ENCODE peak calls at places on chromosomes 11 and 22, in eight cellular contexts. One of them, this sample, is unnamed.

GRCh38 chr11:133576351-133576750 is 44.0 kb upstream of the OPCML start:
- DNase-seq in stomach: no peak
- DNase-seq in A549: no peak
- DNase-seq in brain microvascular endothelial cell: no peak
- DNase-seq in RWPE2: no peak
- DNase-seq in cardiac muscle cell: no peak
- DNase-seq in CD8-positive, alpha-beta T cell: no peak
- DNase-seq in fibroblast of lung: no peak
- DNase-seq in this sample: no peak

GRCh38 chr22:50486561-50487289 is at the start of gene MIOX:
- DNase-seq in stomach: no peak
- DNase-seq in A549: no peak
- DNase-seq in brain microvascular endothelial cell: no peak
- DNase-seq in RWPE2: no peak
- DNase-seq in cardiac muscle cell: no peak
- DNase-seq in CD8-positive, alpha-beta T cell: no peak
- DNase-seq in fibroblast of lung: no peak
- DNase-seq in this sample: no peak

GRCh38 chr22:42920101-42920820 is 63.2 kb upstream of the ARFGAP3 start:
- DNase-seq in stomach: no peak
- DNase-seq in A549: no peak
- DNase-seq in brain microvascular endothelial cell: no peak
- DNase-seq in RWPE2: no peak
- DNase-seq in cardiac muscle cell: no peak
- DNase-seq in CD8-positive, alpha-beta T cell: no peak
- DNase-seq in fibroblast of lung: peak; percentile 64
- DNase-seq in this sample: no peak

GRCh38 chr11:43930868-43931716 is 11.3 kb upstream of the C11orf96 start:
- DNase-seq in stomach: no peak
- DNase-seq in A549: no peak
- DNase-seq in brain microvascular endothelial cell: no peak
- DNase-seq in RWPE2: no peak
- DNase-seq in cardiac muscle cell: no peak
- DNase-seq in CD8-positive, alpha-beta T cell: no peak
- DNase-seq in fibroblast of lung: peak; percentile 64
- DNase-seq in this sample: no peak

GRCh38 chr11:33899383-33900037 is 7.6 kb upstream of the LMO2 start:
- DNase-seq in stomach: peak; percentile 50
- DNase-seq in A549: peak; percentile 53
- DNase-seq in brain microvascular endothelial cell: peak; percentile 74
- DNase-seq in RWPE2: no peak
- DNase-seq in cardiac muscle cell: peak; percentile 46
- DNase-seq in CD8-positive, alpha-beta T cell: no peak
- DNase-seq in fibroblast of lung: peak; percentile 86
- DNase-seq in this sample: peak; percentile 68

GRCh38 chr22:32888976-32889375 is 87.5 kb downstream of the TIMP3 start:
- DNase-seq in stomach: no peak
- DNase-seq in A549: no peak
- DNase-seq in brain microvascular endothelial cell: no peak
- DNase-seq in RWPE2: no peak
- DNase-seq in cardiac muscle cell: peak; percentile 64
- DNase-seq in CD8-positive, alpha-beta T cell: no peak
- DNase-seq in fibroblast of lung: no peak
- DNase-seq in this sample: no peak

GRCh38 chr11:60183595-60184201 is 815 bp upstream of the MS4A6A start:
- DNase-seq in stomach: no peak
- DNase-seq in A549: no peak
- DNase-seq in brain microvascular endothelial cell: no peak
- DNase-seq in RWPE2: no peak
- DNase-seq in cardiac muscle cell: no peak
- DNase-seq in CD8-positive, alpha-beta T cell: no peak
- DNase-seq in fibroblast of lung: no peak
- DNase-seq in this sample: no peak

GRCh38 chr22:29907753-29908515 is 25.0 kb downstream of the MTMR3 start:
- DNase-seq in stomach: peak; percentile 92
- DNase-seq in A549: peak; percentile 74
- DNase-seq in brain microvascular endothelial cell: peak; percentile 97
- DNase-seq in RWPE2: peak; percentile 76
- DNase-seq in cardiac muscle cell: peak; percentile 71
- DNase-seq in CD8-positive, alpha-beta T cell: no peak
- DNase-seq in fibroblast of lung: peak; percentile 98
- DNase-seq in this sample: no peak

GRCh38 chr11:91857194-91857593 is 367.4 kb upstream of the FAT3 start:
- DNase-seq in stomach: no peak
- DNase-seq in A549: no peak
- DNase-seq in brain microvascular endothelial cell: no peak
- DNase-seq in RWPE2: no peak
- DNase-seq in cardiac muscle cell: no peak
- DNase-seq in CD8-positive, alpha-beta T cell: no peak
- DNase-seq in fibroblast of lung: peak; percentile 28
- DNase-seq in this sample: no peak

GRCh38 chr22:36741968-36742367 is 34.0 kb downstream of the IFT27 start:
- DNase-seq in stomach: no peak
- DNase-seq in A549: no peak
- DNase-seq in brain microvascular endothelial cell: no peak
- DNase-seq in RWPE2: peak; percentile 5
- DNase-seq in cardiac muscle cell: no peak
- DNase-seq in CD8-positive, alpha-beta T cell: no peak
- DNase-seq in fibroblast of lung: no peak
- DNase-seq in this sample: no peak

GRCh38 chr22:48555606-48556005 is 1272.1 kb downstream of the BRD1 start:
- DNase-seq in stomach: no peak
- DNase-seq in A549: no peak
- DNase-seq in brain microvascular endothelial cell: no peak
- DNase-seq in RWPE2: no peak
- DNase-seq in cardiac muscle cell: no peak
- DNase-seq in CD8-positive, alpha-beta T cell: no peak
- DNase-seq in fibroblast of lung: no peak
- DNase-seq in this sample: no peak
- H3K27ac ChIP-seq in stomach: no peak overlapping the region
- H3K27ac ChIP-seq in A549: no peak overlapping the region
- H3K27ac ChIP-seq in brain microvascular endothelial cell: no peak overlapping the region
- H3K27ac ChIP-seq in RWPE2: no peak overlapping the region
- H3K27ac ChIP-seq in cardiac muscle cell: no peak overlapping the region
- H3K27ac ChIP-seq in CD8-positive, alpha-beta T cell: no peak overlapping the region
- H3K27ac ChIP-seq in fibroblast of lung: no peak overlapping the region
- H3K27ac ChIP-seq in this sample: no peak overlapping the region

GRCh38 chr11:66467756-66468155 is 1.1 kb downstream of the PELI3 start:
- DNase-seq in stomach: peak; percentile 35
- DNase-seq in A549: no peak
- DNase-seq in brain microvascular endothelial cell: no peak
- DNase-seq in RWPE2: no peak
- DNase-seq in cardiac muscle cell: peak; percentile 34
- DNase-seq in CD8-positive, alpha-beta T cell: peak; percentile 30
- DNase-seq in fibroblast of lung: no peak
- DNase-seq in this sample: no peak
- H3K4me3 ChIP-seq in stomach: peak overlapping the region; percentile 70
- H3K4me3 ChIP-seq in A549: peak overlapping the region; percentile 72
- H3K4me3 ChIP-seq in brain microvascular endothelial cell: peak overlapping the region; percentile 66
- H3K4me3 ChIP-seq in RWPE2: peak overlapping the region; percentile 85
- H3K4me3 ChIP-seq in cardiac muscle cell: peak overlapping the region; percentile 46
- H3K4me3 ChIP-seq in CD8-positive, alpha-beta T cell: peak overlapping the region; percentile 92
- H3K4me3 ChIP-seq in fibroblast of lung: peak overlapping the region; percentile 90
- H3K4me3 ChIP-seq in this sample: peak overlapping the region; percentile 54

GRCh38 chr22:17007257-17007656 is 765 bp downstream of the GAB4 start:
- DNase-seq in stomach: no peak
- DNase-seq in A549: no peak
- DNase-seq in brain microvascular endothelial cell: no peak
- DNase-seq in RWPE2: no peak
- DNase-seq in cardiac muscle cell: no peak
- DNase-seq in CD8-positive, alpha-beta T cell: no peak
- DNase-seq in fibroblast of lung: no peak
- DNase-seq in this sample: no peak

GRCh38 chr22:17012267-17012666 is 4.2 kb upstream of the GAB4 start:
- DNase-seq in stomach: no peak
- DNase-seq in A549: no peak
- DNase-seq in brain microvascular endothelial cell: no peak
- DNase-seq in RWPE2: no peak
- DNase-seq in cardiac muscle cell: no peak
- DNase-seq in CD8-positive, alpha-beta T cell: no peak
- DNase-seq in fibroblast of lung: no peak
- DNase-seq in this sample: no peak

GRCh38 chr22:17013396-17014100 is 5.5 kb upstream of the GAB4 start:
- DNase-seq in stomach: no peak
- DNase-seq in A549: no peak
- DNase-seq in brain microvascular endothelial cell: no peak
- DNase-seq in RWPE2: no peak
- DNase-seq in cardiac muscle cell: no peak
- DNase-seq in CD8-positive, alpha-beta T cell: no peak
- DNase-seq in fibroblast of lung: no peak
- DNase-seq in this sample: no peak

GRCh38 chr22:17007852-17008731 is at the start of gene GAB4:
- DNase-seq in stomach: no peak
- DNase-seq in A549: no peak
- DNase-seq in brain microvascular endothelial cell: no peak
- DNase-seq in RWPE2: no peak
- DNase-seq in cardiac muscle cell: no peak
- DNase-seq in CD8-positive, alpha-beta T cell: no peak
- DNase-seq in fibroblast of lung: no peak
- DNase-seq in this sample: no peak

DNA sequence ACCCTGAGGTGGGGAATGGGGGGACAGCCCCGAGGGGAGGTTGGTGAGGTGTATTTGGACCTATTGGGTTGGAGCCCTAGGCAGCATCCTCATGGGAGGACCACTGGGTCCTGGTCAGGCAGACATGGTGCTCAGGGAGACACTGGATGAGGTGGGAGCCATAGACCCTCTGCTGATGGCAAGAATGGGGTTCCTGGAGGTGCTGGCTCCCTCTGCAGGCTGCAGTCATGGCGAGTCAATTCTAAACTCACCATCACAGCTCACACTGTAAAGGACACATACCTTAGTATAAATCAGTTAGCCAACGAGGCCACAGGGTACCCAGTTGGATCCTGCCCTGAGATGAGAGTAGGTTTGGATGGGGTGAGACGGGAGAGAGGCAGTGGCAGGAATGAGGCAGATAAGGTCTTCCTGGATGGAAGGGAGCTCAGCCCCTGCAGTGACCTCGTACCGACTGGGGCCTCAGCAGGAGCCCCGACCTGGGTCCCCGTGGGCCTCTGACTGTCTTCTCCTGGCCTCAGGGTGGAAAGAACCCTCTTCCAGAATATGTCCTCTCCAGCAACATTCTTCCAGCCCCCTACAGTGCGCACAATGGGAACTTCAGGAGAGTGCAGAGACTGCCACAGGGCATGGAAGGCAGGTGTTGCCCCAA is 1.7 kb upstream of the GAB4 start:
- DNase-seq in stomach: no peak
- DNase-seq in A549: no peak
- DNase-seq in brain microvascular endothelial cell: no peak
- DNase-seq in RWPE2: no peak
- DNase-seq in cardiac muscle cell: no peak
- DNase-seq in CD8-positive, alpha-beta T cell: no peak
- DNase-seq in fibroblast of lung: no peak
- DNase-seq in this sample: no peak
- TF ChIP-seq CTCF in stomach: no peak
- TF ChIP-seq CTCF in A549: no peak
- TF ChIP-seq CTCF in brain microvascular endothelial cell: no peak
- TF ChIP-seq CTCF in RWPE2: no peak
- TF ChIP-seq CTCF in cardiac muscle cell: no peak
- TF ChIP-seq CTCF in CD8-positive, alpha-beta T cell: no peak
- TF ChIP-seq CTCF in fibroblast of lung: no peak
- TF ChIP-seq CTCF in this sample: peak; percentile 37

GRCh38 chr22:27028093-27028492 is 370.7 kb downstream of the MIAT start:
- DNase-seq in stomach: no peak
- DNase-seq in A549: no peak
- DNase-seq in brain microvascular endothelial cell: no peak
- DNase-seq in RWPE2: no peak
- DNase-seq in cardiac muscle cell: no peak
- DNase-seq in CD8-positive, alpha-beta T cell: no peak
- DNase-seq in fibroblast of lung: no peak
- DNase-seq in this sample: no peak

GRCh38 chr22:27029584-27030130 is 372.3 kb downstream of the MIAT start:
- DNase-seq in stomach: no peak
- DNase-seq in A549: no peak
- DNase-seq in brain microvascular endothelial cell: no peak
- DNase-seq in RWPE2: no peak
- DNase-seq in cardiac muscle cell: no peak
- DNase-seq in CD8-positive, alpha-beta T cell: no peak
- DNase-seq in fibroblast of lung: no peak
- DNase-seq in this sample: no peak

DNA sequence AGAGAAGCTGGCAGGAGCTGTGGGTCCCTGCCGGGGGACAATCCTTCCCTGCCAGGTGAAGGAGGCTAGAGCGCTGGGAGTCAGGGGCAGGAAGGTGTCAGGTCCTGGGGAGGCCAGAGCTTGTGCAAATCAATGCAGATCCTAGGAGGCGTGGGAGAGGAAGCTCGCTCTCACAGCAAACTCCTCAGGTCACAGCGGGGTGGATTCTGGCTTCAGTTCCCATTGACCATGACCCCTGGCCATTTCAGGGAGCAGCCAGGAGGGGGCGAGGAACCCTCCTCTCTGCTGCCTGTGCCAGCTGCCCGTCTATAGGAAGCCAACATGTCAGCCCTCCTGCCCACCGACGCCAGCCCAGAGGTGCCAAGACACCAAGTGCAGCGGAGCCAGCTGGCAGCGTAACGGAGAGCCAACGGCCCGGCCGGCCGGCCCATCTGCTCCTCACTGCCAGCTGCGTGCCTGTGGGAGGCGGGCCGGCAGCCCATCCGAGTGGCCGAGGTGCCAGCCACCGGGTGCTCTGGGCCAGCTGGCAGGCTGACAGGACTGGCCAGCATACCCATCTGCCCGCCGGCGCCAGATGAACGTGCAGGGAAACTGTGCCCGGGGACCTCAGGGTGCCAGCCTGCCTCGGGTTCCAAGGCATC is 374.9 kb downstream of the MIAT start:
- DNase-seq in stomach: no peak
- DNase-seq in A549: no peak
- DNase-seq in brain microvascular endothelial cell: no peak
- DNase-seq in RWPE2: no peak
- DNase-seq in cardiac muscle cell: peak; percentile 49
- DNase-seq in CD8-positive, alpha-beta T cell: no peak
- DNase-seq in fibroblast of lung: peak; percentile 6
- DNase-seq in this sample: peak; percentile 35
- H3K27ac ChIP-seq in stomach: no peak overlapping the region
- H3K27ac ChIP-seq in A549: peak overlapping the region; percentile 39
- H3K27ac ChIP-seq in brain microvascular endothelial cell: no peak overlapping the region
- H3K27ac ChIP-seq in RWPE2: no peak overlapping the region
- H3K27ac ChIP-seq in cardiac muscle cell: no peak overlapping the region
- H3K27ac ChIP-seq in CD8-positive, alpha-beta T cell: no peak overlapping the region
- H3K27ac ChIP-seq in fibroblast of lung: no peak overlapping the region
- H3K27ac ChIP-seq in this sample: no peak overlapping the region